ENCODE peak calls at places on chromosomes 3 and 15, in four cellular contexts. X is HepG2, C is GM12878, T is SK-N-SH. Y is an unnamed sample.

GRCh38 chr3:126107960-126108688 is 24.2 kb upstream of the SLC41A3 start:
- DNase-seq in T (no peak), X (no peak), C (no peak), Y (no peak)

GRCh38 chr3:113531826-113532697 is at the start of gene SIDT1:
- DNase-seq in C (peak), T (peak), X (no peak), Y (peak)

GRCh38 chr15:69393831-69394491 is 20.2 kb upstream of the KIF23 start:
- DNase-seq in C (no peak), X (no peak), T (no peak), Y (no peak)

GRCh38 chr15:51721199-51721960 is 16.1 kb downstream of the LYSMD2 start:
- DNase-seq in X (no peak), T (no peak), C (no peak), Y (no peak)

GRCh38 chr15:22949074-22949547 is 31.1 kb downstream of the CYFIP1 start:
- DNase-seq in T (peak), C (no peak), X (no peak), Y (peak)

GRCh38 chr15:73704869-73705645 is 20.9 kb downstream of the CD276 start:
- DNase-seq in T (peak), X (peak), C (no peak), Y (peak)

GRCh38 chr15:57797608-57798267 is 91.2 kb downstream of the POLR2M start:
- DNase-seq in T (no peak), C (no peak), X (no peak), Y (no peak)

GRCh38 chr3:14725564-14726420 is 50.9 kb downstream of the C3orf20 start:
- DNase-seq in X (no peak), C (no peak), T (no peak), Y (no peak)

GRCh38 chr3:188546835-188547670 is 393.1 kb downstream of the LPP start:
- DNase-seq in C (no peak), T (no peak), X (peak), Y (no peak)

GRCh38 chr15:64854041-64854440 is 12.3 kb downstream of the PLEKHO2 start:
- DNase-seq in X (no peak), T (no peak), C (no peak), Y (no peak)

GRCh38 chr3:193879099-193879863 is 256.7 kb upstream of the HES1 start:
- DNase-seq in C (no peak), X (no peak), T (no peak), Y (no peak)

GRCh38 chr15:31254431-31255175 is 72.0 kb upstream of the KLF13 start:
- DNase-seq in T (no peak), C (no peak), X (no peak), Y (no peak)

GRCh38 chr15:66674756-66675155 is 27.3 kb upstream of the SMAD6 start:
- DNase-seq in T (no peak), X (no peak), C (no peak), Y (no peak)

GRCh38 chr3:126679831-126680677 is 24.0 kb upstream of the CHCHD6 start:
- DNase-seq in T (peak), X (no peak), C (no peak), Y (no peak)

GRCh38 chr3:191952609-191953008 is 491.6 kb downstream of the PYDC2 start:
- DNase-seq in C (no peak), X (no peak), T (no peak), Y (no peak)

GRCh38 chr3:179558742-179559364 is 3.9 kb upstream of the ACTL6A start:
- DNase-seq in X (peak), T (peak), C (peak), Y (peak)

GRCh38 chr3:72313308-72313707 is 528.4 kb upstream of the PROK2 start:
- DNase-seq in T (no peak), X (no peak), C (no peak), Y (no peak)

GRCh38 chr15:29379647-29380046 is 110.0 kb upstream of the NSMCE3 start:
- DNase-seq in C (no peak), T (no peak), X (no peak), Y (no peak)

GRCh38 chr3:106282931-106283330 is 414.1 kb upstream of the CBLB start:
- DNase-seq in T (no peak), X (no peak), C (no peak), Y (no peak)

GRCh38 chr3:57018246-57018645 is 42.2 kb upstream of the SPATA12 start:
- DNase-seq in C (no peak), X (no peak), T (no peak), Y (no peak)

GRCh38 chr3:149280950-149281349 is 52.5 kb downstream of the TM4SF18 start:
- DNase-seq in X (no peak), T (no peak), C (no peak), Y (no peak)

GRCh38 chr3:126983653-126984390 is 907 bp downstream of the PLXNA1 start:
- DNase-seq in X (no peak), C (no peak), T (peak), Y (peak)

GRCh38 chr3:175932586-175932985 is 1073.5 kb downstream of the NAALADL2 start:
- DNase-seq in T (no peak), C (no peak), X (no peak), Y (no peak)

GRCh38 chr3:178353292-178353814 is 182.9 kb upstream of the KCNMB2 start:
- DNase-seq in T (no peak), C (no peak), X (no peak), Y (no peak)
- TF ChIP-seq FOXM1 in T (no peak), C (no peak), X (no peak), Y (no peak)

GRCh38 chr3:61979645-61980430 is 393.5 kb downstream of the FEZF2 start:
- DNase-seq in T (no peak), C (no peak), X (no peak), Y (no peak)
- TF ChIP-seq POLR2AphosphoS5 in T (no peak), C (no peak), X (no peak), Y (no peak)

DNA sequence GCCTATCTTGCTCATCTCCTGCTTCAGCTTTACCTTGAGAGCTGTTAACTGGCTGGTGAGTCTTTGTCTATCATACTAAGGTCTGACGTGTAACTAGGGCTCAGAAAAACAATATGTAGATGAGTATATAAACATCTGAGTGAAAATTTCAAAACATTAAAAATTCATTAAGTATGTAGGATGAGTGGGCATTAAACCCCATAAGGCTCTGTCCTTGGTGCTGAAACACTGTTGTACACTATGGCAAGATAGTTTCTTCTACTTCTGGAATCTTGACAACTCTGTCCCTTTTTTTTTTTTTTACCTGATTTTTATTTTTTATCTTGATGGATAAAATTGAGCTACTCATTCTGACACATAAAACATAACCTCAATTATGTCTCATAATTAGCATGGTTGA is 54.4 kb downstream of the DGKG start:
- DNase-seq in X (peak), T (no peak), C (no peak), Y (no peak)
- TF ChIP-seq FOXM1 in X (no peak), T (no peak), C (no peak), Y (no peak)

DNA sequence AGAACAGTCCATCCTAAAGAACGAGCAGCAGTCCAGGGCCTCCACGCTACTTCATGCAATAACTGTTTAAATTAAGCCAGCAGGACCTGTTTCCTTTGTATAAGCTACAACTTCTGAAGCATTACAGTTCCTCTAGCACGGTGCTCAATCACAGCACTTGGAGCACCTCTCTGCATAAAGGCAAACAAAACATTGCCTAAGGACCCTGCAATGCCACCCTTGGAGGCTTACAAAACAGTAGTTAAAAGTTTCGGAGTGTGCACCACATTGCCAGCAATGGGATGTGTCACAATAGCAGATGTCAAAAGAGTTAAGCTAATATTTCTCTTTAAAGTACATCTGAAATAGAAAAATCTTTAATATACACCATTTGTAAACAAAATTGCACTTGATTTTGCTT is 2.6 kb upstream of the VPS39 start:
- DNase-seq in X (no peak), T (no peak), C (no peak), Y (no peak)
- TF ChIP-seq POLR2AphosphoS5 in X (no peak), T (no peak), C (no peak), Y (no peak)

GRCh38 chr3:124553178-124553577 is 177.1 kb upstream of the UMPS start:
- DNase-seq in T (no peak), X (no peak), C (no peak), Y (no peak)
- TF ChIP-seq FOXM1 in T (no peak), X (no peak), C (no peak), Y (no peak)

GRCh38 chr3:172690936-172691335 is 19.9 kb downstream of the NCEH1 start:
- DNase-seq in T (no peak), X (no peak), C (no peak), Y (no peak)

GRCh38 chr3:172687501-172687900 is 23.4 kb downstream of the NCEH1 start:
- DNase-seq in X (no peak), T (no peak), C (no peak), Y (no peak)

GRCh38 chr3:172685331-172686214 is 25.3 kb downstream of the NCEH1 start:
- DNase-seq in T (no peak), C (no peak), X (no peak), Y (no peak)

GRCh38 chr3:172692751-172693310 is 18.0 kb downstream of the NCEH1 start:
- DNase-seq in X (no peak), T (no peak), C (no peak), Y (no peak)

GRCh38 chr3:172688588-172688987 is 22.3 kb downstream of the NCEH1 start:
- DNase-seq in X (no peak), T (no peak), C (no peak), Y (peak)
- TF ChIP-seq POLR2AphosphoS5 in X (no peak), T (no peak), C (no peak), Y (no peak)

DNA sequence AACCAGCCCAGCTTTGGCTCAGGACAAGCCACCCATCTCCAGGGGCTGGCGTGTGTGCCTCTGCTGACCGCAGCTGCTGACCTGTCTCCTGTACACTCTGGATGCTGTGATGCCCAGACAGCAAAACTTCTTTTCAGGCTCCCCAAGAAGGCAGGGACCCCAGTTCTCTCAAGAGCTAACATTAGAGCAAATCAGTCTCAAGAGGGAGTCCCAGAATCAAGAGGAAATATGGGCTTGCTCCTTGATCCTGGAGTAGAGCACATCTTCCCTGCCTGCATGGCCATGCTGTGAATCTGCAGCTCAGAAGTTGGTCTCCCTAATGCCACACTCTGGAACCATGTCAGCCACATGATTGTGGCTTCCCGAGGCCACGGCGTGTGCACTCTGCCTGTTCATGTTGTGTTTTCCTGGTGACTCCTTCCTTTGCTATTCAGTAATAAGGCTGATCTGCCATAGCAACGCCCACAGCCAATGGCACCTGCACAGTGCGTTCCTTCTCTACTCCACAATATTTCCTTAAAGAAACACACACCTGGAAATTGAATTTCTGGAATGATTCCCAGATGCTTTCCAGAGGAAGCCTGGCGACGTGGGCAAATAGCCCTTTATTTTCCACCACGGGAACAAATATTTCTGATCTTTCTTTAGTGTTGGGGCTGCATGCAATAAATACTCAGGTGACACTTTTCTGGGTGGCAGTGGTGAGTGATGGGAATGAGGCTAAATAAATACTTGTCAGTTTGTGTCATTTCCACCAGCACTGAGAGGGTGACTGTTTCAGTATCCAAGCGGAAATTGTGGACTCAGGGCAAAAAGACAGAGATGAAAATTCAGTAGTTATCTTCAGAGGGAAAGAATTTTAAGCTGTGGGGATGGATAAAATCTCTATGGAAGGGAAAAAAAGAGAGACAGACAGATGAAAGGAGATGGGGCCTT is 21.9 kb upstream of the THSD4 start:
- DNase-seq in X (no peak), T (no peak), C (no peak), Y (no peak)
- TF ChIP-seq FOXM1 in X (no peak), T (no peak), C (no peak), Y (no peak)

GRCh38 chr3:48598323-48599076 is 3.4 kb upstream of the COL7A1 start:
- DNase-seq in T (no peak), X (no peak), C (no peak), Y (no peak)
- TF ChIP-seq POLR2AphosphoS5 in T (no peak), X (no peak), C (no peak), Y (no peak)

GRCh38 chr15:67836955-67837354 is 2.9 kb downstream of the RNU6-1 start:
- DNase-seq in X (no peak), C (no peak), T (no peak), Y (no peak)

GRCh38 chr15:67834593-67835348 is 5.1 kb downstream of the RNU6-1 start:
- DNase-seq in C (no peak), X (no peak), T (no peak), Y (no peak)

GRCh38 chr15:67836134-67836455 is 3.8 kb downstream of the RNU6-1 start:
- DNase-seq in C (no peak), T (no peak), X (no peak), Y (no peak)

GRCh38 chr15:67835349-67836133 is 4.3 kb downstream of the RNU6-1 start:
- DNase-seq in X (no peak), T (no peak), C (no peak), Y (no peak)

GRCh38 chr15:67836477-67836876 is 3.4 kb downstream of the RNU6-1 start:
- DNase-seq in X (no peak), C (no peak), T (peak), Y (peak)
- TF ChIP-seq FOXM1 in X (no peak), C (no peak), T (no peak), Y (no peak)